ENCODE peak calls at places on chromosome 11, in seven cellular contexts. G is upper lobe of right lung, M is ascending aorta, Y is SK-N-SH, J is pancreas, S is fibroblast of mammary gland, Q is lung. W is an unnamed sample.

GRCh38 chr11:61062181-61062955 is 39.9 kb upstream of the CD5 start:
- DNase-seq in G (no peak), M (no peak), Y (no peak), J (no peak), S (no peak), Q (no peak), W (no peak)

GRCh38 chr11:111000400-111001090 is 245.0 kb upstream of the POU2AF2 start:
- DNase-seq in G (no peak), M (no peak), Y (peak), J (no peak), S (peak), Q (no peak), W (no peak)

GRCh38 chr11:68461284-68461861 is 821 bp downstream of the PPP6R3 start:
- DNase-seq in G (peak), M (no peak), Y (peak), J (peak), S (no peak), Q (no peak), W (no peak)

GRCh38 chr11:10375280-10376048 is 70.6 kb downstream of the ADM start:
- DNase-seq in G (no peak), M (no peak), Y (no peak), J (no peak), S (peak), Q (no peak), W (no peak)

GRCh38 chr11:8719260-8720190 is 36.9 kb downstream of the RPL27A start:
- DNase-seq in G (no peak), M (peak), Y (no peak), J (peak), S (peak), Q (no peak), W (no peak)

GRCh38 chr11:116052603-116053537 is 548.7 kb upstream of the CADM1 start:
- DNase-seq in G (no peak), M (no peak), Y (no peak), J (no peak), S (no peak), Q (no peak), W (no peak)

GRCh38 chr11:34481307-34481706 is 32.3 kb downstream of the ELF5 start:
- DNase-seq in G (no peak), M (no peak), Y (no peak), J (no peak), S (no peak), Q (no peak), W (no peak)

GRCh38 chr11:60767388-60767811 is 10.7 kb downstream of the MS4A15 start:
- DNase-seq in G (peak), M (no peak), Y (peak), J (no peak), S (no peak), Q (no peak), W (no peak)

GRCh38 chr11:93570759-93571413 is 27.7 kb upstream of the SMCO4 start:
- DNase-seq in G (no peak), M (peak), Y (no peak), J (peak), S (peak), Q (no peak), W (no peak)

GRCh38 chr11:134164490-134165370 is 59.0 kb downstream of the NCAPD3 start:
- DNase-seq in G (no peak), M (no peak), Y (no peak), J (no peak), S (no peak), Q (no peak), W (no peak)

GRCh38 chr11:85086511-85087284 is 540.4 kb downstream of the DLG2 start:
- DNase-seq in G (no peak), M (no peak), Y (no peak), J (no peak), S (peak), Q (no peak), W (no peak)

GRCh38 chr11:115267871-115268270 is 236.3 kb downstream of the CADM1 start:
- DNase-seq in G (no peak), M (no peak), Y (no peak), J (no peak), S (no peak), Q (no peak), W (no peak)

GRCh38 chr11:125886997-125887372 is 483 bp upstream of the HYLS1 start:
- DNase-seq in G (peak), M (peak), Y (no peak), J (no peak), S (peak), Q (peak), W (no peak)

GRCh38 chr11:86288776-86289507 is 13.1 kb upstream of the HIKESHI start:
- DNase-seq in G (no peak), M (no peak), Y (no peak), J (no peak), S (no peak), Q (no peak), W (no peak)

DNA sequence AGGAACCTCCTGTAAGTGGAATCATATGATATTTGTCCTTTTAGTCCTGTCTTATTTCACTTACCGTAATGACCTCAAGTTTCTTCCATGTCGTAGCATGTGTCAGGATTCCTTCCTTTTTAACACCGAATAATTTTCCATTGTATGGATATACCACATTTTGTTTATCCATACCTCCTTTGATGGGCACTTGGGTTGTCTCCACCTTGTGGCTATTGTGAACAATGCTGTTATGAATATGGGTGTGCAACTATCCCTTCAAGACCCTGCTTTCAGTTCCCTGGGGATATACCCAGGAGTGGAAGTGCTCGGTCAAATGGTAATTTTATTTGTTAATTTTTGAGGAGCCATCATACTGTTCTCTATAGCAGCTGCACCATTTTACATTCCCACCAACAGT is 244.9 kb upstream of the BLID start:
- DNase-seq in G (no peak), M (no peak), Y (no peak), J (no peak), S (no peak), Q (no peak), W (no peak)
- TF ChIP-seq CTCF in G (peak), M (no peak), Y (peak), J (no peak), S (peak), Q (no peak), W (no peak)

DNA sequence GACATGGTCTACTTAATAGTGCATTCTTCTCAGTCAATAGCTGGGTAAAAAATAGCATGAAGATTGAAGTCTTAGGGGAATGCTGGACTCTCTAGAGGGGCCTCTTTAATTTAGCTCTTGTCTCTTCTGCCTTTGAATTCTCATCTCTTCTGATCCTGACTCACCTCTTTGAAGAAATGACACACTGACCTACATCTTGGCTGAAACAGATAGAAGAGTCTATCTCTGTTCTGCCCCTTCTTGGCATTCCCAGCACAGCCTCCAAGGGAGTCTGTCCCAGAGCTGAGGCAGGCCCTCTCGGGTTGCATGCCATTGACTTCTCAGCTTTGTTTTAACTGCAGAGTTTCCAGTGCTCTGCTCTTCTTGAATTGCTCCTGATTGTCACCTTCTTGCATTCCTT is 55.7 kb downstream of the PTPRJ start:
- DNase-seq in G (no peak), M (no peak), Y (no peak), J (no peak), S (peak), Q (no peak), W (no peak)
- TF ChIP-seq CTCF in G (no peak), M (no peak), Y (no peak), J (no peak), S (no peak), Q (no peak), W (no peak)

GRCh38 chr11:122756417-122756816 is 81.9 kb upstream of the CRTAM start:
- DNase-seq in G (peak), M (peak), Y (no peak), J (no peak), S (no peak), Q (no peak), W (no peak)

GRCh38 chr11:122757201-122757600 is 81.1 kb upstream of the CRTAM start:
- DNase-seq in G (no peak), M (no peak), Y (no peak), J (no peak), S (no peak), Q (no peak), W (no peak)

GRCh38 chr11:122754553-122755322 is 83.6 kb upstream of the CRTAM start:
- DNase-seq in G (no peak), M (no peak), Y (no peak), J (no peak), S (no peak), Q (no peak), W (no peak)

GRCh38 chr11:122755409-122755808 is 82.9 kb upstream of the CRTAM start:
- DNase-seq in G (no peak), M (no peak), Y (peak), J (no peak), S (no peak), Q (no peak), W (no peak)

DNA sequence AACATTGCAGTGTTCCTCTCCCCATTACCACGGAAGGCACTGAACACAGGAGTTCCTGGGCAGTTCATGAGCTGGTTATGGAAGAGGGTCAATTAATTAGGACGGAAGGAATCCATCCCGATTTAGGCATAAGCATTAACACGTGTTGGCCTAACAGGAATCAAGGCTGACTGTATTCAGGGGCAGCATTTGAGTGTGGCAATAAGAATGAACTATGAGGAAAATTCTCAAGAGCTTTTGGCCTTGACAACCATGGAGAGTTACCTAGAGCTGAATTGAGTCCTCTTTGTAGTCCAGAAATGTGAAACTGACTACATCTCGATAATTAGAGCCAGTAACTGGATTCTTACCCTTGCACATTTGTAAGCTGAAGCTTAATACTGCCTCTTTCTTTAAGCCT is 82.4 kb upstream of the CRTAM start:
- DNase-seq in G (no peak), M (no peak), Y (no peak), J (no peak), S (no peak), Q (no peak), W (no peak)
- TF ChIP-seq CTCF in G (no peak), M (no peak), Y (no peak), J (no peak), S (no peak), Q (no peak), W (no peak)

DNA sequence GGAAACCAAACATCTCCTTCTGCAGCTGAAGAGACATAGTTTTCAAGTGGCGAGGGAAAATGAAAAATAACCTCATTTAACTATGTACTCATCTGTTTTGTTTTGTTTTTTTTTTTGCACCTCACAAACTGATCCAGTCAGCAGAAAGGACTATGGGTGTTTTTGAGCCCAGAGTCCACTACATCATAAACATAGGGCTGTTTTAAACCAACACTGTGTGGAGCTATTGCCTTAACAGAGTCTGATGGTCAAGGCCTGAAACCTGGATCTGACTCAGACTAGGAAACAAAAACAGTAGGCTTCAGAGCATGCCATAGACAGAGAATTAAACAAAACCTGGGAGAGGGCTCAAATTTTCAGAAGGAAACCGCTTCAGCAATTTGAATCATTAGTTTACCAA is 99.3 kb upstream of the FSHB start:
- DNase-seq in G (no peak), M (no peak), Y (no peak), J (no peak), S (no peak), Q (no peak), W (no peak)
- TF ChIP-seq CTCF in G (no peak), M (no peak), Y (peak), J (no peak), S (no peak), Q (no peak), W (peak)

DNA sequence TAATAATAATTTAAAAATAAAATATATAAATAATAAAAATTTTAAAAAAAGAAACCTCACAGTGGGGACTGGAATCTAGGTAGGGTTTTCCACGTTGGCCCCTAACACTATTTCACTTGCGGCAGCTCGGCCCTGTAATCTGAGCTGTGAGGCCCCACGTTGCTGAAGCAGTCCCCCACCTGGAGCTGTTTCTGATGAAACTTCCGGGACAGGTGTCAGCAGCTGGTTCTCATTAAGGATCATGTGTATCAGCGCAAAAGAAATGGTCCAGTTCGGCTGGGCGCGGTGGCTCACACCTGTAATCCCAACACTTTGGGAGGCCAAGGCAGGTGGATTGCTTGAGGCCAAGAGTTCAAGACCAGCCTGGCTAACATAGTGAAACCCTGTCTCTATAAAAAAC is 17.3 kb downstream of the RHOD start:
- DNase-seq in G (no peak), M (no peak), Y (no peak), J (no peak), S (no peak), Q (no peak), W (no peak)
- TF ChIP-seq CTCF in G (no peak), M (no peak), Y (no peak), J (no peak), S (no peak), Q (no peak), W (no peak)

DNA sequence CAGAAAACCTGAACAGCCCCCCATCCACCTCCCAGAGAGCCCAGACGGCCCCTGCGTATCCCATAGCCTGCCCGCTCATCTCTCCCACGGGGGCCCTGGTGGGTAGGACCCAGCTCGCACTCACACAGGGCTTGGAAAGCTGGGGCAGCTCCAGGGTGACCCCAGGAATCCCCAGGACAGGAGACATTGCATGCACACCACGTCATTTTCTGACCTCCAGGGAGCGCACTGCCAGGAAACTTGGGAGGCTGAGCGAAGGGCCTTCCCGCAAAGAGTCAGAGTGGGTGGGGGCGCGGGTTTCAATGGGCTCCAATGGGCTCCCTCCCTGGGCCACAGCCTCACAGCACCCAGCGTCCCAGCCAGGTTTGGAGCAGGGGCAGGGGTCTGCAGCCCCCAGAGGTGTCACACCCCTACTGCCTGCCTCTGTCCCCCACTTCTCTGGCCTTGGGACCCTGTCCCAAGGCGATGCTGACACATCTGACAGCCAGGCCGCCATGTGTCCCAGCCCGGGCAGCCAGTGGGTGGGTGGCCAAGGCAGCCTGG is 8.2 kb upstream of the SYT8 start:
- DNase-seq in G (peak), M (peak), Y (peak), J (peak), S (peak), Q (no peak), W (no peak)
- TF ChIP-seq CTCF in G (peak), M (peak), Y (peak), J (no peak), S (no peak), Q (no peak), W (peak)

DNA sequence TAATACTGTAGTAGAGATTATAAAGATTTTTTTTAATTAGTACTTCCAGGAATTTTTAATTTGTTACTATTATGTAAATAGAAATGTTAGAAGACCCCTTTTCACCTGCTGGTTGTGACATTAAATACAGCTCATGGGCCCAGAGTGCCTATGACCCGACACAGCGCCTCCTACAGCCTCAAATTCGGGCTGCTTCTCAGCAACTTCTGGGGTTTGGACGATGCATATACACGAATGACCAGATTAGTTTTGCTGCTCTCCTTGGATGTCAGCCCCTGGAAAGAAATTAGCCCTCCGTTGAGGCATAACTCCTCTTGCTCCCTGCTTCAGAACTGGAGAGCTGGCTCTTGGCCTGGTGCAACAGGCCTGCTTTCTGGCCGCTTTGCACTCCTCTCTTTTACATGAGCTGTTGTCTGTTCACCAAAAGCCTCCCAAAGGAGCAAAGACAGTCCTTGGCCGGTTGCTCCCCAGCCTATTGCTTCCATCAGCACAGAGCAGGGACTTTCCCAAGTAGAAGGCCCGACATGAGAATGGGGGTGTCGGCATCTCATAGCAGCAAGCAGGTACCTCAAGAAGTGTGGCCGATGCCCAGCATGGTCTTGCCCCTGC is 3.3 kb downstream of the TECTA start:
- DNase-seq in G (no peak), M (no peak), Y (no peak), J (no peak), S (no peak), Q (no peak), W (no peak)
- TF ChIP-seq CTCF in G (no peak), M (no peak), Y (peak), J (no peak), S (peak), Q (no peak), W (peak)

DNA sequence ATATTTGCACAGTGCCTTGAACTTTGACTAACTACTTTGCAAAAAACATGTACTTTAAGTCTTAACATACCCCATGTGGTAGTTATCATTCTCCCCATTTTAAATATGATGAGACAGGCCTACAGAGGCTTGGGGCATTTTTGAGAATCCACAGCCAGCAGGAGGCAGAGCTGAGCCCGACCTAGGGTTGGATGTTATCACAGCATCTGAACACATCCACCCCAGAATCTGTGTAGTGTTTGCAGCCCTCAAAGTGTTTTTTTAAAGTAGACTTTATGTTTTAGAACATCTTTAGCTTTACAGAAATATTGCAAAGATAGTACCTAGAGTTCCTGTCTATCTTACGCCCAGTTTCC is 17.6 kb downstream of the OTOG start:
- DNase-seq in G (no peak), M (no peak), Y (no peak), J (no peak), S (no peak), Q (no peak), W (no peak)
- TF ChIP-seq CTCF in G (no peak), M (no peak), Y (peak), J (no peak), S (peak), Q (no peak), W (peak)

GRCh38 chr11:91435694-91436375 is 788.8 kb upstream of the FAT3 start:
- DNase-seq in G (no peak), M (no peak), Y (no peak), J (no peak), S (no peak), Q (no peak), W (no peak)
- TF ChIP-seq CTCF in G (no peak), M (no peak), Y (no peak), J (no peak), S (no peak), Q (no peak), W (no peak)

W was measured in D721Med.